ENCODE peak calls at places on chromosomes 2 and 18, in five cellular contexts. X is esophagus squamous epithelium, D is pancreas, B is HFF-Myc, I is astrocyte of the spinal cord. F is an unnamed sample.

GRCh38 chr2:215921884-215922283 is 91.5 kb downstream of the MREG start:
- DNase-seq in I (peak; percentile 94), X (no peak), B (peak; percentile 74), D (no peak), F (no peak)

GRCh38 chr2:147214900-147215299 is 629.9 kb upstream of the ACVR2A start:
- DNase-seq in B (no peak), I (no peak), D (no peak), X (no peak), F (no peak)

GRCh38 chr2:120419073-120419472 is 73.1 kb downstream of the INHBB start:
- DNase-seq in X (no peak), B (no peak), I (no peak), D (peak; percentile 57), F (no peak)

GRCh38 chr2:36461039-36461681 is 105.6 kb downstream of the CRIM1 start:
- DNase-seq in D (no peak), X (no peak), I (peak; percentile 95), B (peak; percentile 79), F (no peak)

GRCh38 chr18:2927745-2928144 is 80.9 kb downstream of the EMILIN2 start:
- DNase-seq in I (no peak), X (no peak), B (no peak), D (no peak), F (no peak)

GRCh38 chr2:234483568-234484251 is 13.2 kb downstream of the ARL4C start:
- DNase-seq in D (no peak), X (no peak), B (no peak), I (no peak), F (no peak)

GRCh38 chr2:130819915-130820861 is 16.5 kb upstream of the ARHGEF4 start:
- DNase-seq in X (no peak), I (peak; percentile 16), D (no peak), B (no peak), F (no peak)

GRCh38 chr2:237627463-237628321 is at the start of gene LRRFIP1:
- DNase-seq in B (no peak), X (no peak), D (peak; percentile 34), I (no peak), F (no peak)

GRCh38 chr2:55063226-55063625 is 13.0 kb upstream of the RTN4 start:
- DNase-seq in X (no peak), I (no peak), D (no peak), B (no peak), F (no peak)

GRCh38 chr2:189836644-189837043 is 52.4 kb downstream of the PMS1 start:
- DNase-seq in X (no peak), I (peak; percentile 89), B (peak; percentile 40), D (no peak), F (no peak)

GRCh38 chr2:1887106-1887505 is 142.8 kb upstream of the PXDN start:
- DNase-seq in B (no peak), D (no peak), X (no peak), I (no peak), F (no peak)

GRCh38 chr18:79911009-79911870 is 40.2 kb downstream of the SLC66A2 start:
- DNase-seq in B (no peak), X (no peak), I (no peak), D (no peak), F (no peak)

GRCh38 chr18:63253428-63254372 is 65.9 kb downstream of the BCL2 start:
- DNase-seq in D (no peak), B (no peak), X (no peak), I (peak; percentile 53), F (no peak)

GRCh38 chr18:75041586-75041985 is 167.4 kb downstream of the PTGR3 start:
- DNase-seq in I (peak; percentile 41), X (no peak), D (no peak), B (peak; percentile 16), F (no peak)
- TF ChIP-seq CTCF in I (peak; percentile 53), X (peak; percentile 26), D (no peak), B (peak; percentile 38), F (peak; percentile 50)

GRCh38 chr2:6771539-6772365 is 94.0 kb downstream of the CMPK2 start:
- DNase-seq in B (no peak), I (no peak), X (no peak), D (no peak), F (peak; percentile 6)
- TF ChIP-seq CTCF in B (no peak), I (peak; percentile 16), X (no peak), D (no peak), F (no peak)

DNA sequence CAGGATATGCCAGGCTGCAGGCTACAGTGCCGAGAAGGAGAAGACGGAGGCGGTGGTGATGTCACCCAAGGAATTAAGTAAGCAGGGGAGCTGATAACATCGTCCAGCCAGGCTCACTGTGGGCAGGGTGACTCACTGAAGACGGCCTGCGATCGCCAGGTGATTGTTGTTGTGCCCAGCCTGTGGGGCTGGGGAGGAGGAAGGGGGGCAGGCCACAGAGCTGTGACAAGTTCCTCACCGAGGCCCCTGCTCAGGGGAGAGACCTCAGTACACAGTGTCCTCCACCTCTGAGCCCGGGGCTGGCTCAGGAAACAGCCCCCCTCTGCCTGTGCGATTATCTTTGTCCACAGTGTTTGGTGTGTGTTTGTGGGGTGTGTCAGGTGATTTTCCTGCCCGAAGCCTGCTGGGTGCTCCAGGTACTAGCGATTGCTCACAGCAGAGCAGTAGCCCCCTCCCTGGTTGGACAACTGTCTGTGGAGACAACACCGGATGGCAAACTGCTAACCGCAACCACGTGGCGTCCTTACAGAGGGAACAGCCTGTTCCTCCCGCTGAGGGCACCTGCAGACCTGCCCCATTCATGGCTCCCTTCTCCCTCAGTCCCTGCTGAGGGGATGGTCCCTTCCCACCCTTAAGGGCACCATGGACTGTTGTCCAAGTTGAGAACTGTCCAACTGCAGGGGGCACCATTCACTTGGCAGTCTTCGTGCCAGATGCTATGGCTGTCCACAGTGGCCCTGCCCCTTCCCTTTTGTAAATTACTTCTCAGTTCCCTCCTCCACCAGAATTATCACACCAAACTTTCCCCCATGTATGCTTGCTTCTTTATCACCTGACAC is 95.1 kb downstream of the ZFP36L2 start:
- DNase-seq in X (peak; percentile 91), D (peak; percentile 63), B (no peak), I (peak; percentile 86), F (no peak)
- TF ChIP-seq CTCF in X (peak; percentile 21), D (no peak), B (peak; percentile 32), I (peak; percentile 46), F (peak; percentile 36)

DNA sequence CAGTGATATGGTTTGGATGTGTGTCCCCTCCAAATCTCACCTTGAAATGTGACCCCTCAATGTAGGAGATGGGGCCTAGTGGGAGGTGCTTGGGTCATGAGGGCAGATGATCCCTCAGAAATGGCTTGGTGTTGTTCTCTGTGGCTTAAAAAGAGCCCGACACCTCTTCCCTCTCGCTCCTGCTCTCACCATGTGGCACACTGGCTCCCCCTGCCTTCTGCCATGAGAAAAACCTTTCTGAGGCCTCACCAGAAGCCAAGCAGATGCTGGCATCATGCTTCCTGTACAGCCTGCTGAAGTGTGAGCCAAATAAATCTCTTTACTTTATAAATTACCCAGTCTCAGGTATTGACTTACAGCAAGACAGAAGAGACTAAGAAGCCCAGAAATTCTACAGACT is 357.1 kb downstream of the NRXN1 start:
- DNase-seq in X (no peak), I (no peak), B (no peak), D (no peak), F (no peak)
- TF ChIP-seq CTCF in X (no peak), I (peak; percentile 9), B (no peak), D (no peak), F (no peak)

F was measured in neural crest cell.